ENCODE peak calls at places on chromosome 10, in five cellular contexts. C is adrenal gland, K is spleen, R is A549, T is ovary. H is an unnamed sample.

GRCh38 chr10:66837335-66837734 is 88.5 kb upstream of the LRRTM3 start:
- DNase-seq in R (no peak), T (no peak), C (no peak), K (no peak), H (no peak)

GRCh38 chr10:58137813-58138212 is 129.9 kb downstream of the IPMK start:
- DNase-seq in R (no peak), K (no peak), T (no peak), C (no peak), H (no peak)

GRCh38 chr10:132804785-132805426 is 19.0 kb upstream of the NKX6-2 start:
- DNase-seq in R (no peak), C (no peak), T (no peak), K (no peak), H (peak; percentile 2)

GRCh38 chr10:91758303-91759146 is 39.7 kb upstream of the TNKS2 start:
- DNase-seq in K (no peak), R (peak; percentile 78), T (no peak), C (no peak), H (no peak)

GRCh38 chr10:60358282-60358681 is 31.4 kb downstream of the ANK3 start:
- DNase-seq in T (no peak), R (no peak), C (no peak), K (no peak), H (no peak)

GRCh38 chr10:118721005-118721876 is 33.5 kb downstream of the CACUL1 start:
- DNase-seq in R (peak; percentile 47), C (peak; percentile 85), K (no peak), T (no peak), H (peak; percentile 36)

GRCh38 chr10:105262666-105263065 is 621.6 kb downstream of the SORCS3 start:
- DNase-seq in C (no peak), T (no peak), R (no peak), K (no peak), H (no peak)

GRCh38 chr10:73906524-73907447 is 4.1 kb upstream of the PLAU start:
- DNase-seq in R (peak; percentile 94), C (peak; percentile 78), T (peak; percentile 86), K (no peak), H (peak; percentile 82)

GRCh38 chr10:110742801-110743200 is 98.7 kb downstream of the RBM20 start:
- DNase-seq in K (no peak), C (no peak), T (no peak), R (no peak), H (peak; percentile 78)

GRCh38 chr10:6231730-6232129 is 29.0 kb downstream of the PFKFB3 start:
- DNase-seq in R (no peak), C (no peak), T (no peak), K (no peak), H (no peak)

GRCh38 chr10:6232225-6232807 is 29.6 kb downstream of the PFKFB3 start:
- DNase-seq in T (no peak), C (no peak), R (no peak), K (peak; percentile 45), H (no peak)

GRCh38 chr10:6233725-6234277 is 31.1 kb downstream of the PFKFB3 start:
- DNase-seq in C (no peak), R (no peak), T (no peak), K (no peak), H (no peak)

GRCh38 chr10:6234371-6234770 is 31.6 kb downstream of the PFKFB3 start:
- DNase-seq in T (no peak), C (no peak), K (no peak), R (no peak), H (no peak)

DNA sequence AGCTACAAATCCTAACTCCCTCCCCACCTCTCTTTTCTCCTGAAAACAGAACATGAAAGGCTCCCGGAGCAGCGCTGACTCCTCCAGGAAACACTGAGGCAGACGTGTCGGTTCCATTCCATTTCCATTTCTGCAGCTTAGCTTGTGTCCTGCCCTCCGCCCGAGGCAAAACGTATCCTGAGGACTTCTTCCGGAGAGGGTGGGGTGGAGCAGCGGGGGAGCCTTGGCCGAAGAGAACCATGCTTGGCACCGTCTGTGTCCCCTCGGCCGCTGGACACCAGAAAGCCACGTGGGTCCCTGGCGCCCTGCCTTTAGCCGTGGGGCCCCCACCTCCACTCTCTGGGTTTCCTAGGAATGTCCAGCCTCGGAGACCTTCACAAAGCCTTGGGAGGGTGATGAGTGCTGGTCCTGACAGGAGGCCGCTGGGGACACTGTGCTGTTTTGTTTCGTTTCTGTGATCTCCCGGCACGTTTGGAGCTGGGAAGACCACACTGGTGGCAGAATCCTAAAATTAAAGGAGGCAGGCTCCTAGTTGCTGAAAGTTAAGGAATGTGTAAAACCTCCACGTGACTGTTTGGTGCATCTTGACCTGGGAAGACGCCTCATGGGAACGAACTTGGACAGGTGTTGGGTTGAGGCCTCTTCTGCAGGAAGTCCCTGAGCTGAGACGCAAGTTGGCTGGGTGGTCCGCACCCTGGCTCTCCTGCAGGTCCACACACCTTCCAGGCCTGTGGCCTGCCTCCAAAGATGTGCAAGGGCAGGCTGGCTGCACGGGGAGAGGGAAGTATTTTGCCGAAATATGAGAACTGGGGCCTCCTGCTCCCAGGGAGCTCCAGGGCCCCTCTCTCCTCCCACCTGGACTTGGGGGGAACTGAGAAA is 30.4 kb downstream of the PFKFB3 start:
- DNase-seq in K (peak; percentile 47), C (no peak), T (no peak), R (no peak), H (no peak)
- TF ChIP-seq POLR2A in K (no peak), C (no peak), T (no peak), R (no peak), H (no peak)

DNA sequence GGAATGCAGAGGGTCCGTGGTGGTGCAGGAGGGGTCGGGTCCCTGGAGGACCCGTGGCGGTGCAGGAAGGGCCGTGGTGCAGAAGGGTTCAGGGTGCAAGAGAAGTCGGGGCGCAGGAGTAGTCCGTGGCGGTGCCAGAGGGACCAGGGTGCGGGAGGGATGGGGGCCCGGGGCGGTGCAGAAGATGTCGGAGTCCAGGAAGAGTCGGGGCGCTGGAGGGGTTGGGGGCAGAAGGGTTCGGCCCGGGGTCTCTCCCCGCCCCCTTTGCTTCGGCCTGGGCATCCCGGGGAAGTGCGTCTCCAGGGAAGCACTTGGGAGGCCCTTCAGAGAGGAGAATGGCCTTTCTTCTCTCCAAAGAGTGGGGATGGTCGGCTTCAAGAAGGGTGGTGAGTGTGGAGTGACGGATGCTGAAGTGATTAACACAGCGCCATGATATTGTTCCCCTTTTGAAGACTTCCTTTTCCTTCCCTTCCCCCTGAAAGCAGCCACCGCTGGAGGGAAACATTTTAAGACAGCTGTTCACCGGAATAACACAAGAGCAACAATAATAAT is 997 bp downstream of the WDR37 start:
- DNase-seq in T (no peak), K (no peak), R (no peak), C (no peak), H (no peak)
- H3K27ac ChIP-seq in T (no peak overlapping the region), K (peak overlapping the region; percentile 99), R (peak overlapping the region; percentile 97), C (peak overlapping the region; percentile 99), H (peak overlapping the region; percentile 97)

GRCh38 chr10:80195046-80195574 is 10.2 kb downstream of the ANXA11 start:
- DNase-seq in R (no peak), K (no peak), C (no peak), T (no peak), H (no peak)

GRCh38 chr10:80194373-80195045 is 10.8 kb downstream of the ANXA11 start:
- DNase-seq in R (no peak), T (no peak), C (no peak), K (peak; percentile 73), H (no peak)

GRCh38 chr10:80197972-80198591 is 7.3 kb downstream of the ANXA11 start:
- DNase-seq in K (no peak), T (no peak), C (no peak), R (no peak), H (peak; percentile 61)

GRCh38 chr10:80196950-80197315 is 8.4 kb downstream of the ANXA11 start:
- DNase-seq in C (no peak), T (no peak), R (no peak), K (no peak), H (no peak)

GRCh38 chr10:80196270-80196949 is 8.9 kb downstream of the ANXA11 start:
- DNase-seq in C (no peak), K (peak; percentile 84), R (peak; percentile 61), T (no peak), H (peak; percentile 63)
- TF ChIP-seq POLR2A in C (no peak), K (no peak), R (no peak), T (no peak), H (no peak)

GRCh38 chr10:13631594-13631993 is 44.8 kb downstream of the PRPF18 start:
- DNase-seq in T (no peak), R (no peak), C (no peak), K (no peak), H (no peak)

GRCh38 chr10:13632407-13632806 is 45.6 kb downstream of the PRPF18 start:
- DNase-seq in R (no peak), K (no peak), C (no peak), T (no peak), H (no peak)

GRCh38 chr10:13634207-13634606 is 47.4 kb downstream of the PRPF18 start:
- DNase-seq in T (no peak), C (no peak), K (no peak), R (no peak), H (no peak)

GRCh38 chr10:13633689-13634088 is 46.9 kb downstream of the PRPF18 start:
- DNase-seq in R (no peak), K (no peak), C (peak; percentile 82), T (no peak), H (peak; percentile 83)

DNA sequence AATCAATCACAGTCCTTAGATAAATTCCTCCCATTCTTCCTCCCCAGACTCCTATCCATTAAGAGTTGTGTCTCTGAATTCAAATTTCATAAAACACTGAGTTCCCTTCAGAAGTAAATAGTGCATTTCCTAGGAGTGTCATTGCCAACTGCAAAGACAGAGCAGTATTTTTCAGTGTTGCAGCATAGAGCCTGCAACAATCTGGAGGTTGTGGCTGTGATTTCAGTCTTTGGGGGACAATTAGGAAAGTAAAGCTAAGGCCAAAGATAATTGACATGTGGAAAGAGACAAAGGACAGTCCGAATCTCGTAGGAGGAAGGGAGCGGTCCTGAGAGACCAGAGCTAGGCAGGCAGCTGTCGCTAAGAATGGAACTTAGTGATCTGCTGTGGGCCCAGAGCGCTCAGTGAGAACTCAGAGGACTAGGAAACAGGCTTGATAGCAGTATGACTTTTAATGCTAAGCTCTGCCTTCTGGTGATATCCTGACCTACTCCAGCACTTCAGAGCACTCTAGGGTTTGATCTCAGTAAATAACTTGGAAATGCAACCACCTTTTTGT is 46.2 kb downstream of the PRPF18 start:
- DNase-seq in R (no peak), K (no peak), C (no peak), T (no peak), H (peak; percentile 70)
- H3K27ac ChIP-seq in R (no peak overlapping the region), K (no peak overlapping the region), C (peak overlapping the region; percentile 6), T (no peak overlapping the region), H (peak overlapping the region; percentile 82)

GRCh38 chr10:6069101-6069931 is 7.1 kb upstream of the IL2RA start:
- DNase-seq in R (no peak), K (no peak), T (no peak), C (no peak), H (no peak)

GRCh38 chr10:6071181-6072175 is 9.3 kb upstream of the IL2RA start:
- DNase-seq in C (peak; percentile 34), R (no peak), K (no peak), T (no peak), H (no peak)

GRCh38 chr10:6070647-6071046 is 8.5 kb upstream of the IL2RA start:
- DNase-seq in C (peak; percentile 37), T (no peak), K (no peak), R (no peak), H (no peak)

GRCh38 chr10:6074489-6075301 is 12.5 kb upstream of the IL2RA start:
- DNase-seq in K (no peak), T (no peak), C (peak; percentile 49), R (no peak), H (no peak)

GRCh38 chr10:6072215-6072941 is 10.2 kb upstream of the IL2RA start:
- DNase-seq in T (no peak), C (peak; percentile 49), R (no peak), K (no peak), H (no peak)
- TF ChIP-seq POLR2A in T (no peak), C (no peak), R (no peak), K (no peak), H (no peak)

H was measured in heart left ventricle.